ENCODE peak calls at places on chromosome X, in six cellular contexts. K is mesendoderm, T is fibroblast of lung, Y is adrenal gland, S is breast epithelium, L is HCT116. D is an unnamed sample.

GRCh38 chrX:17374619-17375360 is at the start of gene NHS:
- DNase-seq in K (peak), T (peak), Y (peak), S (peak), L (peak), D (peak)

GRCh38 chrX:12974217-12974796 is 603 bp upstream of the TMSB4X start:
- DNase-seq in K (peak), T (peak), Y (no peak), S (no peak), L (no peak), D (no peak)

GRCh38 chrX:69158166-69159040 is 6.8 kb downstream of the PJA1 start:
- DNase-seq in K (peak), T (peak), Y (peak), S (no peak), L (no peak), D (no peak)

GRCh38 chrX:153609917-153610833 is 11.2 kb upstream of the CCNQ start:
- DNase-seq in K (peak), T (peak), Y (peak), S (peak), L (peak), D (no peak)

GRCh38 chrX:40933132-40934078 is 151.8 kb upstream of the USP9X start:
- DNase-seq in K (peak), T (peak), Y (no peak), S (no peak), L (no peak), D (no peak)

GRCh38 chrX:129686422-129686948 is 31.7 kb upstream of the APLN start:
- DNase-seq in K (no peak), T (peak), Y (no peak), S (no peak), L (no peak), D (no peak)

GRCh38 chrX:110123331-110123782 is 120.4 kb downstream of the TMEM164 start:
- DNase-seq in K (no peak), T (no peak), Y (no peak), S (no peak), L (no peak), D (no peak)

GRCh38 chrX:123975180-123975579 is 13.7 kb downstream of the STAG2 start:
- DNase-seq in K (no peak), T (no peak), Y (no peak), S (no peak), L (no peak), D (no peak)

GRCh38 chrX:67604979-67605703 is 61.3 kb downstream of the AR start:
- DNase-seq in K (peak), T (peak), Y (no peak), S (no peak), L (no peak), D (no peak)

GRCh38 chrX:25005382-25006185 is 10.2 kb downstream of the ARX start:
- DNase-seq in K (no peak), T (no peak), Y (no peak), S (no peak), L (no peak), D (no peak)

GRCh38 chrX:17633546-17633945 is 103.7 kb upstream of the SCML1 start:
- DNase-seq in K (no peak), T (no peak), Y (no peak), S (no peak), L (no peak), D (no peak)

GRCh38 chrX:119728487-119728886 is 29.9 kb upstream of the SOWAHD start:
- DNase-seq in K (peak), T (no peak), Y (no peak), S (no peak), L (no peak), D (no peak)

GRCh38 chrX:78322863-78323262 is 4.5 kb downstream of the CYSLTR1 start:
- DNase-seq in K (no peak), T (no peak), Y (no peak), S (no peak), L (no peak), D (no peak)

GRCh38 chrX:53430231-53430630 is 3.9 kb downstream of the HSD17B10 start:
- DNase-seq in K (no peak), T (no peak), Y (no peak), S (no peak), L (no peak), D (no peak)

GRCh38 chrX:129961180-129962083 is 21.0 kb upstream of the BCORL1 start:
- DNase-seq in K (peak), T (no peak), Y (peak), S (peak), L (peak), D (no peak)

GRCh38 chrX:640641-641040 is 10.1 kb downstream of the SHOX start:
- DNase-seq in K (no peak), T (no peak), Y (no peak), S (no peak), L (no peak), D (no peak)

GRCh38 chrX:123590842-123591491 is 141.9 kb downstream of the THOC2 start:
- DNase-seq in K (no peak), T (peak), Y (no peak), S (no peak), L (no peak), D (peak)

GRCh38 chrX:105313596-105313995 is 93.1 kb upstream of the TEX13A start:
- DNase-seq in K (no peak), T (peak), Y (no peak), S (no peak), L (no peak), D (no peak)

GRCh38 chrX:11886745-11887144 is 128.7 kb downstream of the MSL3 start:
- DNase-seq in K (peak), T (no peak), Y (no peak), S (no peak), L (no peak), D (no peak)

GRCh38 chrX:3192835-3193234 is 151.6 kb downstream of the ARSF start:
- DNase-seq in K (no peak), T (no peak), Y (no peak), S (no peak), L (no peak), D (no peak)

GRCh38 chrX:42442745-42443144 is 335.2 kb downstream of the PPP1R2C start:
- DNase-seq in K (no peak), T (no peak), Y (no peak), S (no peak), L (no peak), D (no peak)

GRCh38 chrX:103613362-103613761 is 5.6 kb downstream of the TCEAL3 start:
- DNase-seq in K (no peak), T (peak), Y (no peak), S (no peak), L (no peak), D (no peak)

GRCh38 chrX:29903365-29903764 is 312.0 kb upstream of the MAGEB2 start:
- DNase-seq in K (no peak), T (peak), Y (no peak), S (no peak), L (no peak), D (no peak)

GRCh38 chrX:49661881-49662280 is 33.9 kb downstream of the PAGE1 start:
- DNase-seq in K (no peak), T (no peak), Y (no peak), S (no peak), L (no peak), D (no peak)

GRCh38 chrX:150529587-150529986 is 38.8 kb upstream of the MTM1 start:
- DNase-seq in K (no peak), T (no peak), Y (no peak), S (no peak), L (no peak), D (no peak)

GRCh38 chrX:56798866-56799864 is 70.1 kb downstream of the NBDY start:
- DNase-seq in K (peak), T (no peak), Y (peak), S (no peak), L (no peak), D (no peak)

GRCh38 chrX:13666836-13667235 is 13.9 kb downstream of the TCEANC start:
- DNase-seq in K (no peak), T (no peak), Y (peak), S (no peak), L (no peak), D (no peak)

GRCh38 chrX:134990475-134991473 is at the start of gene SMIM10:
- DNase-seq in K (peak), T (peak), Y (peak), S (peak), L (no peak), D (no peak)

GRCh38 chrX:54325077-54325476 is 32.8 kb downstream of the WNK3 start:
- DNase-seq in K (no peak), T (no peak), Y (no peak), S (no peak), L (no peak), D (no peak)

GRCh38 chrX:31124536-31124935 is 52.7 kb upstream of the FTHL17 start:
- DNase-seq in K (no peak), T (no peak), Y (no peak), S (no peak), L (no peak), D (no peak)

GRCh38 chrX:123422875-123423274 is 238.8 kb downstream of the GRIA3 start:
- DNase-seq in K (peak), T (peak), Y (peak), S (no peak), L (no peak), D (no peak)

GRCh38 chrX:6761251-6761650 is 226.3 kb upstream of the VCX3A start:
- DNase-seq in K (no peak), T (no peak), Y (no peak), S (no peak), L (no peak), D (no peak)

GRCh38 chrX:139126493-139126892 is 404.0 kb upstream of the F9 start:
- DNase-seq in K (peak), T (no peak), Y (no peak), S (no peak), L (no peak), D (no peak)

GRCh38 chrX:119552508-119552907 is 12.7 kb downstream of the STEEP1 start:
- DNase-seq in K (no peak), T (peak), Y (no peak), S (no peak), L (no peak), D (peak)

GRCh38 chrX:50813843-50814661 is at the start of gene SHROOM4:
- DNase-seq in K (peak), T (peak), Y (peak), S (no peak), L (no peak), D (no peak)

GRCh38 chrX:12548746-12549145 is 242.5 kb upstream of the PRPS2 start:
- DNase-seq in K (peak), T (peak), Y (peak), S (no peak), L (no peak), D (no peak)

GRCh38 chrX:125622899-125623298 is 303.2 kb downstream of the TEX13C start:
- DNase-seq in K (no peak), T (no peak), Y (no peak), S (no peak), L (no peak), D (no peak)

GRCh38 chrX:15673970-15674369 is 9.4 kb upstream of the CLTRN start:
- DNase-seq in K (no peak), T (no peak), Y (no peak), S (no peak), L (no peak), D (no peak)
- H3K27ac ChIP-seq in K (no peak), T (peak), Y (peak), S (peak), L (peak), D (peak)

DNA sequence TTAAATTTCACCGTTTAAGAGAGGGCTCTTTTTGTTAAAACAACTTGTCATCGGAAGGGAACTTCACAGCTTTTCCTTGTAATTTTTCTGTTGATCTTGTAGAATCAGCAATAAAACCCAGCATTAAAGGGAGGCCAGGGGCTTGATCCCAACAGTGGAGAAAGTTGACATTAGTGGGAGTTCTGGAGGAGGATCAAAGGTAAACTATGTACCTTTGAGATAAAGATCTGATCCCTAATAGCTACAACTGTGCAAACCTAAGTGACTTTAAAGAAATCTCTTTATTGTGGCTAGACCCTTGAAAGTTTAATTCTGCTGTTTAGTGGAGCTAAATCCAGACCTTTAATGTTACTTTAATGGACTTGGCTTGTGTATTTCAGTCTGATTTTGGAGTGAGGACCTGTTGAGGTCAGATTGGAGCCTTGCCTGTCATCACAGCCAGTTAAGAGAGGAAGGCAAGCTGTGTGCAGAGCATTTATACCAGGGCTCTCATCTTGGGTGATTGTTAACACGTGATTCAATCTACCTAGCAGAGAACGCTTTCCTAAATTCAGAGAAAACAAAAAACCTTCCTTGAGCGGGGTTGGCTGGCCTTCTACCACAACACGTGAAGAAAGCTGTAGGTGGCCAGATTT is 1.7 kb downstream of the DOCK11 start:
- DNase-seq in K (no peak), T (no peak), Y (no peak), S (no peak), L (no peak), D (no peak)
- H3K27ac ChIP-seq in K (no peak), T (peak), Y (no peak), S (no peak), L (no peak), D (no peak)

GRCh38 chrX:136546369-136546768 is 14.4 kb downstream of the VGLL1 start:
- DNase-seq in K (no peak), T (no peak), Y (no peak), S (no peak), L (no peak), D (no peak)
- H3K27ac ChIP-seq in K (no peak), T (no peak), Y (no peak), S (no peak), L (no peak), D (no peak)

GRCh38 chrX:23764183-23764582 is 18.8 kb upstream of the SAT1 start:
- DNase-seq in K (no peak), T (no peak), Y (no peak), S (no peak), L (no peak), D (no peak)
- H3K27ac ChIP-seq in K (no peak), T (no peak), Y (no peak), S (no peak), L (no peak), D (no peak)

DNA sequence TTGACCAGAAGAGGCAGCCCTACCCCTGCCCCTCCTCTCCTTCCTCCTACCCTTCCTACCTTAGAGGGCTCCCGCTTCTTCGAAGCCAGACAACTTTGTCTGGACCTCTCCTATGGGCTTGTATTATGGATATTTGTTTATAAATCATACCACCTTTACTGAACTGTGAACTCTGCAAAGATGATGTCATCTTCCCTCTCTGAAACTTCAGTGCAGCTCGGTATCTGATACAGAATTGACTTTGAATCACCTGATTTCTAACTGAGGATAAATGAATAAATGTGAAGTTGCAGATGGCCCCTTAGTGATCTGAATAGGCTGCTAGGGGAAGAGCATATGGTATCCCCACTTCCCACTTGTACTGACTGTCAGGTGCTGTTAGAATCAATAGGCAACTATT is 1.1 kb upstream of the OTC start:
- DNase-seq in K (no peak), T (no peak), Y (no peak), S (no peak), L (no peak), D (no peak)
- H3K27ac ChIP-seq in K (no peak), T (no peak), Y (no peak), S (no peak), L (no peak), D (no peak)

D was measured in epithelial cell of prostate.